ENCODE peak calls at places on chromosome 3, in five cellular contexts. R, Y, M, Z and V are unnamed samples.

GRCh38 chr3:196754215-196754937 is 14.7 kb downstream of the PAK2 start:
- DNase-seq in R (no peak), Y (no peak), M (no peak), Z (peak), V (no peak)

GRCh38 chr3:171535133-171535532 is 74.9 kb upstream of the TNIK start:
- DNase-seq in R (no peak), M (no peak), Z (no peak), Y (no peak), V (no peak)

GRCh38 chr3:161014997-161015749 is 90.0 kb downstream of the B3GALNT1 start:
- DNase-seq in R (no peak), Z (no peak), M (peak), Y (no peak), V (no peak)

GRCh38 chr3:194364652-194365434 is 4.7 kb downstream of the LRRC15 start:
- DNase-seq in Y (no peak), M (no peak), Z (no peak), R (peak), V (no peak)

GRCh38 chr3:58102371-58102750 is 94.1 kb downstream of the FLNB start:
- DNase-seq in Y (no peak), R (no peak), Z (peak), M (no peak), V (no peak)

GRCh38 chr3:142210144-142210543 is 15.2 kb downstream of the GK5 start:
- DNase-seq in R (no peak), M (peak), Y (no peak), Z (no peak), V (no peak)

GRCh38 chr3:31765856-31766255 is 215.2 kb downstream of the OSBPL10 start:
- DNase-seq in R (no peak), Y (no peak), Z (no peak), M (no peak), V (no peak)

GRCh38 chr3:120461416-120461815 is 10.6 kb upstream of the FSTL1 start:
- DNase-seq in Z (no peak), Y (no peak), R (no peak), M (no peak), V (no peak)

GRCh38 chr3:117706731-117707130 is 997.2 kb downstream of the TUSC7 start:
- DNase-seq in Y (no peak), M (no peak), Z (no peak), R (no peak), V (no peak)

GRCh38 chr3:149581248-149581647 is 76.6 kb downstream of the WWTR1 start:
- DNase-seq in Y (no peak), Z (no peak), M (no peak), R (no peak), V (no peak)

GRCh38 chr3:17901893-17902292 is 159.5 kb upstream of the TBC1D5 start:
- DNase-seq in Y (no peak), R (no peak), Z (no peak), M (no peak), V (no peak)

GRCh38 chr3:119582178-119582577 is 2.9 kb downstream of the ADPRH start:
- DNase-seq in Z (no peak), R (no peak), Y (no peak), M (no peak), V (no peak)

GRCh38 chr3:122092460-122093165 is 37.5 kb downstream of the CD86 start:
- DNase-seq in Z (peak), Y (peak), R (peak), M (no peak), V (peak)

GRCh38 chr3:194276768-194277546 is 74.2 kb downstream of the CPN2 start:
- DNase-seq in R (peak), M (peak), Z (no peak), Y (peak), V (no peak)

GRCh38 chr3:174949523-174949922 is 90.4 kb downstream of the NAALADL2 start:
- DNase-seq in Y (no peak), R (no peak), M (no peak), Z (no peak), V (no peak)

GRCh38 chr3:158709666-158710083 is 22.6 kb downstream of the RARRES1 start:
- DNase-seq in R (no peak), M (no peak), Y (no peak), Z (no peak), V (no peak)

GRCh38 chr3:57951106-57951882 is 56.9 kb upstream of the FLNB start:
- DNase-seq in Z (no peak), M (no peak), R (peak), Y (no peak), V (no peak)

GRCh38 chr3:30199096-30199734 is 407.2 kb upstream of the TGFBR2 start:
- DNase-seq in R (peak), Y (peak), M (peak), Z (peak), V (peak)

GRCh38 chr3:27166888-27167287 is 202.3 kb downstream of the NEK10 start:
- DNase-seq in R (no peak), M (no peak), Z (no peak), Y (no peak), V (no peak)

GRCh38 chr3:196195664-196196255 is 15.4 kb downstream of the ZDHHC19 start:
- DNase-seq in Z (no peak), R (no peak), M (no peak), Y (no peak), V (no peak)

GRCh38 chr3:79973917-79974595 is 206.3 kb upstream of the ROBO1 start:
- DNase-seq in M (no peak), Y (no peak), Z (no peak), R (peak), V (no peak)

GRCh38 chr3:86869536-86869935 is 121.4 kb downstream of the VGLL3 start:
- DNase-seq in Z (no peak), R (no peak), M (no peak), Y (no peak), V (no peak)

GRCh38 chr3:116314476-116314875 is 130.8 kb downstream of the LSAMP start:
- DNase-seq in Z (no peak), Y (no peak), R (no peak), M (no peak), V (no peak)

GRCh38 chr3:114799789-114800188 is 347.3 kb downstream of the ZBTB20 start:
- DNase-seq in R (no peak), Z (no peak), Y (no peak), M (no peak), V (no peak)

GRCh38 chr3:175184392-175184791 is 325.3 kb downstream of the NAALADL2 start:
- DNase-seq in Z (no peak), R (no peak), M (no peak), Y (no peak), V (no peak)

GRCh38 chr3:190130037-190130436 is 9.3 kb upstream of the P3H2 start:
- DNase-seq in Y (no peak), R (no peak), Z (no peak), M (no peak), V (no peak)

GRCh38 chr3:156718622-156719300 is 44.4 kb downstream of the TIPARP start:
- DNase-seq in R (no peak), Z (peak), Y (no peak), M (no peak), V (no peak)

DNA sequence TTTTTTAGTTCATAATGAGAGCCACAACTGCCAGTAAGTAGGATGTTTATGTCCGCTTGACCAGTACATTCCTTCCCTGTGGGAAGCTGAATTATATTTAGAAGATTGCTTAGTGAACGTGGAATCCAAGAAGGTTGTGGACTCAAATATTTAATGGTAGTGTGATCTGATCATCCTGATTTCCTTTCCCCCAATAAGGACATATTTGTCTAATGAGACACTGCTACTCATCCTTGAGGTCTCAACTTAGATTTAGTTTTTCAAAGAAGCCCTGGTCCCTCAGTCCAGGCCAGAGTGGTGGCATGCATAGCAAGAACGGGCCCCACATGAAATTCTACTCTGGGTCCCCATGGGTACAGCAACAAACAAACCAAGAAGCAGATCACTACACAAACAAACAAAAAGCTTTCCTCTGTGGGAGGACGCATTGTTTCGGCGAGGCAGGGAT is 60.8 kb downstream of the USP13 start:
- DNase-seq in R (no peak), Z (no peak), M (no peak), Y (no peak), V (no peak)
- TF ChIP-seq CTCF in R (no peak), Z (no peak), M (no peak), Y (no peak), V (no peak)

GRCh38 chr3:11198495-11198894 is 44.2 kb downstream of the HRH1 start:
- DNase-seq in Z (no peak), R (no peak), Y (no peak), M (no peak), V (no peak)

GRCh38 chr3:11198070-11198469 is 43.8 kb downstream of the HRH1 start:
- DNase-seq in M (no peak), Y (no peak), Z (no peak), R (no peak), V (no peak)

GRCh38 chr3:11197471-11197870 is 43.2 kb downstream of the HRH1 start:
- DNase-seq in Y (no peak), M (no peak), R (no peak), Z (no peak), V (no peak)

GRCh38 chr3:11195201-11195600 is 40.9 kb downstream of the HRH1 start:
- DNase-seq in Z (no peak), Y (no peak), M (no peak), R (no peak), V (no peak)

GRCh38 chr3:11195721-11196332 is 41.5 kb downstream of the HRH1 start:
- DNase-seq in R (no peak), Z (no peak), Y (peak), M (no peak), V (no peak)
- TF ChIP-seq CTCF in R (no peak), Z (no peak), Y (no peak), M (no peak), V (no peak)

GRCh38 chr3:60948488-60948887 is 302.8 kb downstream of the FHIT start:
- DNase-seq in Z (no peak), R (no peak), M (no peak), Y (no peak), V (no peak)
- TF ChIP-seq CTCF in Z (peak), R (no peak), M (peak), Y (peak), V (no peak)

GRCh38 chr3:67312205-67312604 is 314.1 kb downstream of the KBTBD8 start:
- DNase-seq in R (no peak), M (no peak), Y (no peak), Z (no peak), V (no peak)

GRCh38 chr3:67311440-67311839 is 313.3 kb downstream of the KBTBD8 start:
- DNase-seq in Z (no peak), R (no peak), M (no peak), Y (no peak), V (no peak)
- TF ChIP-seq CTCF in Z (no peak), R (no peak), M (no peak), Y (no peak), V (no peak)

GRCh38 chr3:20739814-20740213 is 553.8 kb upstream of the SGO1 start:
- DNase-seq in M (no peak), Z (no peak), Y (no peak), R (no peak), V (no peak)
- TF ChIP-seq CTCF in M (no peak), Z (no peak), Y (peak), R (no peak), V (no peak)

DNA sequence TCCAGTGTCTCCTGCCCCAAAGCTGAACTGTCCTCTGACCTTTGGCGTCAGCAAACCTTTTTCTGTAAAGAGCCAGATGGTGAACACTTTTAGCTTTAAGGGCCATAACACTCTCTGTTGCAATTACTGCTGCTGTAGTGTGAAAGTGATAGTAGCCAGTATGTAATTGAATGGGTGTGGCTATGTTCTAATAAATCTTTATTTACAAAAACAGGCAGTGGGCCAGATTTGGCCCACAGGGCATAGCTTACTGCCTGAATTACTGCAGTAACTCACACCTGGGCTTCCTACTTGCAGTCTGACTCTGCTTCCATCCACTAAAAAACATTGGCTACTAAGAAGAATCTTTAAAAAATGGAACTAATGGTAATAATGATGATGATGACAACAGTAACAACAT is 68.0 kb upstream of the SLC6A11 start:
- DNase-seq in R (no peak), Z (no peak), Y (no peak), M (no peak), V (no peak)
- TF ChIP-seq CTCF in R (no peak), Z (no peak), Y (no peak), M (no peak), V (no peak)

DNA sequence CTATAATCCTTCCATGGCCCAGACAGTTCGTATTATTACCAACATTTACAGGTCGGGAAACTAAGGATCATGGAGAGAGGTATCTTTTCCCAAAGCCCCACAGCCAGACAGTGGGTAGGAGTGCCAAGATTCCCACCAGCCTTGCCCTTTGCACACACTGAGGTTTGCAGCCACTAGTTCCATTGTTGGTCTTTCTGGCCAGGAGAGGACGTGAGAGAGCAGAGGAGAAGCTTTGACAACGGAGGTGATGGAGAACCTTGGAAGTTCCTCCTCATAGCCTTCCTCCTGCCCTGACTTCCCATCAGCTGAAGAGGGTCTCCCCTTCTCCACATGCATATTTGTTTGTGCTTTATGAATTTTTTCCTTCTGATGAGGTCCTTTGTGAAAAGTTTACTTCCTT is 50.5 kb upstream of the PLCL2 start:
- DNase-seq in R (no peak), M (no peak), Z (no peak), Y (no peak), V (no peak)
- TF ChIP-seq CTCF in R (no peak), M (no peak), Z (no peak), Y (no peak), V (no peak)

GRCh38 chr3:102471001-102471400 is 36.2 kb downstream of the ZPLD1 start:
- DNase-seq in R (no peak), M (peak), Y (peak), Z (peak), V (no peak)
- TF ChIP-seq CTCF in R (no peak), M (no peak), Y (peak), Z (peak), V (no peak)

GRCh38 chr3:13259831-13260230 is 160.3 kb downstream of the NUP210 start:
- DNase-seq in M (no peak), Z (no peak), Y (no peak), R (no peak), V (no peak)

GRCh38 chr3:13258986-13259514 is 161.1 kb downstream of the NUP210 start:
- DNase-seq in M (no peak), Y (no peak), Z (no peak), R (no peak), V (no peak)

GRCh38 chr3:13261104-13261800 is 158.9 kb downstream of the NUP210 start:
- DNase-seq in Y (no peak), Z (no peak), R (no peak), M (no peak), V (no peak)

GRCh38 chr3:13261908-13262307 is 158.2 kb downstream of the NUP210 start:
- DNase-seq in Y (no peak), R (no peak), Z (no peak), M (no peak), V (no peak)

DNA sequence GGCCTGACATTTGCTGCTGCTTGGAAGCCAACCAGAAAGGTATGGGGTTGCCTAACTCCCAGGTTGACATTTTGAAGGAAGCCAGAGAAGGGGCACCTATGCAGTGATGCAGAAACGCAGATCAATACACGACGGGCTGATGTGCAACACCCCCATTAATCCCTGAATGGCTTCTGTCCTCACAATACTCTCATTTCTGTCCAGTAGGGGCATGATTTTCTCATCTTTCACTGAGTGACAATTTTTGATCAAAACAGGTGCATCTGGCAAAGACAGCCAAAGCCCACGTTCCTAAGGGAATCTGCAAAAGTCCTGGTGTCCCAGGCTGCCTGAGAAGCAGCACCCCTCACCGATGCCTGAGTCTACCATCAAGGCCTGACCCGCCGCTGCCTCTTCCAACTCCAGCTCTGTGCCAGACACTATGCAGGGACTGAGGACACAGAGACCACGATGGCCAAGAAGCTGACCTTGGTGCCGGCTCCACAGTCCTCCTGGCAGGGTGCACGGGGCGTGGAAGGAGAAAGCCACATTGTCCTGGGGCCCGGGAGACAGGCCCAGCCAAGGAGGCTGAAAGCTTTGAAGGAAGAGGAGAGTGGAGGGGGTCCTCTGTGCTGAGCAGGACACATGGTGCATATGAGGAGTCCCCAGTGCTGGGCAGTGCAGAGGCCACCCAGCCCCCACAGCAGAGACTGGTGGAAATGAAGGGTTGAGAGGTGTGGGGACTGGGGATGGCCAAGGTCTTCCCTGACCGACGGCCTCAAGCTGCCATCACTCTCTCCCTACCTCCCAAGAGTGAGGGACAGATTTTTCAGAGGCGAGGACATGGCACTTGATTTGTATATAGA is 159.6 kb downstream of the NUP210 start:
- DNase-seq in R (no peak), Y (no peak), Z (no peak), M (no peak), V (no peak)
- TF ChIP-seq CTCF in R (no peak), Y (peak), Z (no peak), M (peak), V (no peak)

GRCh38 chr3:46214751-46215352 is 6.7 kb upstream of the CCR1 start:
- DNase-seq in M (no peak), R (no peak), Z (peak), Y (peak), V (no peak)
- TF ChIP-seq CTCF in M (no peak), R (peak), Z (no peak), Y (peak), V (no peak)